ENCODE peak calls at places on chromosomes 16 and 17, in five cellular contexts. One of them, this sample, is unnamed.

GRCh38 chr17:80363518-80364090 is 51.4 kb upstream of the ENDOV start:
- DNase-seq in AG04450: no peak
- DNase-seq in thyroid gland: no peak
- DNase-seq in fibroblast of lung: no peak
- DNase-seq in GM23248: no peak
- DNase-seq in this sample: no peak

GRCh38 chr16:54927125-54928015 is 3.3 kb upstream of the IRX5 start:
- DNase-seq in thyroid gland: no peak
- DNase-seq in AG04450: no peak
- DNase-seq in fibroblast of lung: no peak
- DNase-seq in GM23248: no peak
- DNase-seq in this sample: peak

GRCh38 chr17:15914400-15915165 is 30.3 kb upstream of the ADORA2B start:
- DNase-seq in GM23248: peak
- DNase-seq in fibroblast of lung: peak
- DNase-seq in thyroid gland: no peak
- DNase-seq in AG04450: no peak
- DNase-seq in this sample: peak

GRCh38 chr16:13110124-13110796 is 208.9 kb downstream of the SHISA9 start:
- DNase-seq in thyroid gland: peak
- DNase-seq in GM23248: no peak
- DNase-seq in AG04450: no peak
- DNase-seq in fibroblast of lung: no peak
- DNase-seq in this sample: peak

GRCh38 chr17:79810138-79811027 is 13.5 kb upstream of the CBX8 start:
- DNase-seq in AG04450: no peak
- DNase-seq in thyroid gland: peak
- DNase-seq in GM23248: peak
- DNase-seq in fibroblast of lung: peak
- DNase-seq in this sample: peak

GRCh38 chr16:84532299-84532724 is 27.9 kb upstream of the MEAK7 start:
- DNase-seq in fibroblast of lung: peak
- DNase-seq in AG04450: peak
- DNase-seq in GM23248: peak
- DNase-seq in thyroid gland: peak
- DNase-seq in this sample: peak

GRCh38 chr16:88804552-88805339 is 1.2 kb downstream of the CDT1 start:
- DNase-seq in AG04450: no peak
- DNase-seq in GM23248: peak
- DNase-seq in fibroblast of lung: no peak
- DNase-seq in thyroid gland: peak
- DNase-seq in this sample: no peak

GRCh38 chr17:9676084-9676483 is 30.8 kb downstream of the USP43 start:
- DNase-seq in AG04450: no peak
- DNase-seq in GM23248: peak
- DNase-seq in thyroid gland: no peak
- DNase-seq in fibroblast of lung: no peak
- DNase-seq in this sample: no peak

GRCh38 chr16:88749358-88749757 is 35.7 kb downstream of the PIEZO1 start:
- DNase-seq in AG04450: no peak
- DNase-seq in GM23248: no peak
- DNase-seq in thyroid gland: no peak
- DNase-seq in fibroblast of lung: no peak
- DNase-seq in this sample: no peak

GRCh38 chr17:10683853-10684252 is 13.5 kb downstream of the SCO1 start:
- DNase-seq in GM23248: peak
- DNase-seq in AG04450: no peak
- DNase-seq in fibroblast of lung: peak
- DNase-seq in thyroid gland: no peak
- DNase-seq in this sample: no peak

GRCh38 chr17:76969598-76970172 is 101.5 kb downstream of the MGAT5B start:
- DNase-seq in fibroblast of lung: no peak
- DNase-seq in thyroid gland: no peak
- DNase-seq in AG04450: no peak
- DNase-seq in GM23248: peak
- DNase-seq in this sample: no peak

GRCh38 chr17:77618173-77618572 is 340.3 kb upstream of the TNRC6C start:
- DNase-seq in thyroid gland: no peak
- DNase-seq in AG04450: no peak
- DNase-seq in fibroblast of lung: no peak
- DNase-seq in GM23248: no peak
- DNase-seq in this sample: no peak

GRCh38 chr17:1200440-1200839 is 20.7 kb upstream of the ABR start:
- DNase-seq in fibroblast of lung: no peak
- DNase-seq in GM23248: no peak
- DNase-seq in thyroid gland: no peak
- DNase-seq in AG04450: no peak
- DNase-seq in this sample: no peak

GRCh38 chr16:20181386-20181785 is 107.7 kb upstream of the GPR139 start:
- DNase-seq in fibroblast of lung: no peak
- DNase-seq in thyroid gland: no peak
- DNase-seq in GM23248: no peak
- DNase-seq in AG04450: no peak
- DNase-seq in this sample: no peak

GRCh38 chr16:29951966-29952365 is 9.9 kb upstream of the TMEM219 start:
- DNase-seq in GM23248: no peak
- DNase-seq in fibroblast of lung: no peak
- DNase-seq in AG04450: no peak
- DNase-seq in thyroid gland: no peak
- DNase-seq in this sample: no peak

GRCh38 chr16:54031107-54031760 is 255.4 kb downstream of the IRX3 start:
- DNase-seq in fibroblast of lung: no peak
- DNase-seq in AG04450: no peak
- DNase-seq in GM23248: peak
- DNase-seq in thyroid gland: no peak
- DNase-seq in this sample: no peak

GRCh38 chr16:84976644-84977400 is 34.5 kb downstream of the ZDHHC7 start:
- DNase-seq in GM23248: no peak
- DNase-seq in thyroid gland: no peak
- DNase-seq in AG04450: no peak
- DNase-seq in fibroblast of lung: no peak
- DNase-seq in this sample: peak

GRCh38 chr17:63639125-63639524 is 16.9 kb downstream of the MAP3K3 start:
- DNase-seq in AG04450: no peak
- DNase-seq in thyroid gland: no peak
- DNase-seq in fibroblast of lung: no peak
- DNase-seq in GM23248: no peak
- DNase-seq in this sample: no peak

DNA sequence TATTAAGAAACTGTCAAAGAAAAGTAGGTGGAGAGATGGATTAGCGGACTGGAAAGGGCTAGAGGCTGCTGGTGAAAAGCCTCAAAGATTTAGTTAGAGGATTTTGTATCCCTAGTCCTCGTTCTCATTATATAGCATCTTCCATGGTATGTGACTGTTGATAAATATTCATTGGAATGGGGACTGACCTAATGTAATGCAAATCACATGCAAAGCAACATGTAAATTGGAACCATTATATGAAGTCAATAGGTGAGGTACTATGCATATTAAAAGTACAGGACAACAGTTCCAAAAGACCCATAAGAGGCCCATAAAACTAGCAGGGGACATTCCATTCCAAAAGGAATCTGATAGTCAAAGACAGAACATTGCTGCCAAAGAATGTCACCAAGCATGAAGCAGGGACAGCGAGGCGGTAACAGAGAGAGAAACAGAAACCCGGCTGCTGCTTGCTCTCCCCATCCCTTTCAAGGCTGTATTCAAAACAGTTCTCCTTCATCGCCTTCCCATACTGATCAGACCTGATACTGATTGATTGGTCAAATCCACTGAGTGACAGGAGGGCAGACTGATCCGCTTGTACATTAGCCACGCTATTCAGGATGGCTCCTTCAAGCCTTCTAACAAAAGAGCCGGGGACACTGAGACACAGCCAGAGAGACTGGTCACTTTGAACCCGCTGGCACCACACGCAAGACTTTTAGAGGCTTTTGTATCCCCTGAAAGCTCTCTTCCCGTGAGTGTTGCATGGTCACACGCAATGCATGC is 44.6 kb downstream of the SOX9 start:
- DNase-seq in fibroblast of lung: no peak
- DNase-seq in thyroid gland: peak
- DNase-seq in AG04450: no peak
- DNase-seq in GM23248: no peak
- DNase-seq in this sample: no peak
- H3K27ac ChIP-seq in fibroblast of lung: no peak
- H3K27ac ChIP-seq in thyroid gland: no peak
- H3K27ac ChIP-seq in AG04450: no peak
- H3K27ac ChIP-seq in GM23248: no peak
- H3K27ac ChIP-seq in this sample: no peak

GRCh38 chr16:31009894-31010293 is 544 bp downstream of the STX1B start:
- DNase-seq in thyroid gland: no peak
- DNase-seq in fibroblast of lung: no peak
- DNase-seq in AG04450: no peak
- DNase-seq in GM23248: peak
- DNase-seq in this sample: no peak

GRCh38 chr16:31008154-31008950 is 2.1 kb downstream of the STX1B start:
- DNase-seq in fibroblast of lung: peak
- DNase-seq in thyroid gland: no peak
- DNase-seq in AG04450: peak
- DNase-seq in GM23248: peak
- DNase-seq in this sample: no peak

GRCh38 chr16:31009120-31009519 is 1.3 kb downstream of the STX1B start:
- DNase-seq in thyroid gland: no peak
- DNase-seq in GM23248: no peak
- DNase-seq in fibroblast of lung: no peak
- DNase-seq in AG04450: no peak
- DNase-seq in this sample: no peak

GRCh38 chr16:31010539-31010938 is at the start of gene STX1B:
- DNase-seq in GM23248: peak
- DNase-seq in thyroid gland: no peak
- DNase-seq in AG04450: no peak
- DNase-seq in fibroblast of lung: peak
- DNase-seq in this sample: no peak

DNA sequence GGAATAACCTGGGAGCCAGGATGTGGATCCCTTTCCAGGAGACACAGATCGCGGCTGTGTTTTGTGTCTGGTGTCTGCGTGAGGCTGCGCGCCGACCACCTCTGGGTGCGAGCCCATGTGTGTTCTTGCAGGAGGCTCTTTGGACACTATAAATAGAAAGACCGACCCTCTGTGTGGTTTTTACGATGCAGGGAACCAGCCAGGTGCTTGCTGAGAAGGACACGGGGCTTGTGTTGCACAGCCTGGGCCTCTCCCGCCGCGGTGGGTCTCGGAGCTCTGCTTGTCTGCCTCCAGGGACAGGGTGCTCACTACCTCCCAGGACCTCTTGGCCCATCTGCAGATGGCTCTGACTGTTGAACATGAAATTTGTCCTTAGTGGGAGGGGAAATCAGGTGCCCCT is 505 bp upstream of the STX1B start:
- DNase-seq in GM23248: peak
- DNase-seq in thyroid gland: no peak
- DNase-seq in AG04450: no peak
- DNase-seq in fibroblast of lung: no peak
- DNase-seq in this sample: no peak
- H3K4me3 ChIP-seq in GM23248: peak
- H3K4me3 ChIP-seq in thyroid gland: no peak
- H3K4me3 ChIP-seq in AG04450: peak
- H3K4me3 ChIP-seq in fibroblast of lung: peak
- H3K4me3 ChIP-seq in this sample: no peak

GRCh38 chr17:73288534-73289302 is 23.1 kb downstream of the CDC42EP4 start:
- DNase-seq in GM23248: no peak
- DNase-seq in thyroid gland: peak
- DNase-seq in AG04450: no peak
- DNase-seq in fibroblast of lung: no peak
- DNase-seq in this sample: no peak

GRCh38 chr17:73292031-73292531 is 19.7 kb downstream of the CDC42EP4 start:
- DNase-seq in fibroblast of lung: peak
- DNase-seq in thyroid gland: peak
- DNase-seq in AG04450: no peak
- DNase-seq in GM23248: peak
- DNase-seq in this sample: peak

GRCh38 chr17:73291260-73291801 is 20.5 kb downstream of the CDC42EP4 start:
- DNase-seq in GM23248: peak
- DNase-seq in AG04450: no peak
- DNase-seq in thyroid gland: peak
- DNase-seq in fibroblast of lung: peak
- DNase-seq in this sample: peak

GRCh38 chr17:73290399-73291259 is 21.2 kb downstream of the CDC42EP4 start:
- DNase-seq in GM23248: no peak
- DNase-seq in thyroid gland: no peak
- DNase-seq in fibroblast of lung: no peak
- DNase-seq in AG04450: no peak
- DNase-seq in this sample: no peak

GRCh38 chr17:73289549-73290254 is 22.1 kb downstream of the CDC42EP4 start:
- DNase-seq in thyroid gland: no peak
- DNase-seq in fibroblast of lung: no peak
- DNase-seq in AG04450: no peak
- DNase-seq in GM23248: no peak
- DNase-seq in this sample: no peak
- H3K27ac ChIP-seq in thyroid gland: peak
- H3K27ac ChIP-seq in fibroblast of lung: peak
- H3K27ac ChIP-seq in AG04450: no peak
- H3K27ac ChIP-seq in GM23248: no peak
- H3K27ac ChIP-seq in this sample: no peak

GRCh38 chr16:4679854-4680636 is 13.3 kb upstream of the NUDT16L1 start:
- DNase-seq in fibroblast of lung: peak
- DNase-seq in GM23248: peak
- DNase-seq in thyroid gland: peak
- DNase-seq in AG04450: peak
- DNase-seq in this sample: no peak

GRCh38 chr16:4678596-4678995 is 14.8 kb upstream of the NUDT16L1 start:
- DNase-seq in fibroblast of lung: no peak
- DNase-seq in AG04450: no peak
- DNase-seq in GM23248: no peak
- DNase-seq in thyroid gland: peak
- DNase-seq in this sample: no peak

GRCh38 chr16:4680673-4681470 is 12.5 kb upstream of the NUDT16L1 start:
- DNase-seq in AG04450: no peak
- DNase-seq in fibroblast of lung: no peak
- DNase-seq in GM23248: no peak
- DNase-seq in thyroid gland: no peak
- DNase-seq in this sample: no peak

GRCh38 chr16:4677994-4678393 is 15.4 kb upstream of the NUDT16L1 start:
- DNase-seq in GM23248: no peak
- DNase-seq in thyroid gland: no peak
- DNase-seq in AG04450: no peak
- DNase-seq in fibroblast of lung: no peak
- DNase-seq in this sample: no peak

DNA sequence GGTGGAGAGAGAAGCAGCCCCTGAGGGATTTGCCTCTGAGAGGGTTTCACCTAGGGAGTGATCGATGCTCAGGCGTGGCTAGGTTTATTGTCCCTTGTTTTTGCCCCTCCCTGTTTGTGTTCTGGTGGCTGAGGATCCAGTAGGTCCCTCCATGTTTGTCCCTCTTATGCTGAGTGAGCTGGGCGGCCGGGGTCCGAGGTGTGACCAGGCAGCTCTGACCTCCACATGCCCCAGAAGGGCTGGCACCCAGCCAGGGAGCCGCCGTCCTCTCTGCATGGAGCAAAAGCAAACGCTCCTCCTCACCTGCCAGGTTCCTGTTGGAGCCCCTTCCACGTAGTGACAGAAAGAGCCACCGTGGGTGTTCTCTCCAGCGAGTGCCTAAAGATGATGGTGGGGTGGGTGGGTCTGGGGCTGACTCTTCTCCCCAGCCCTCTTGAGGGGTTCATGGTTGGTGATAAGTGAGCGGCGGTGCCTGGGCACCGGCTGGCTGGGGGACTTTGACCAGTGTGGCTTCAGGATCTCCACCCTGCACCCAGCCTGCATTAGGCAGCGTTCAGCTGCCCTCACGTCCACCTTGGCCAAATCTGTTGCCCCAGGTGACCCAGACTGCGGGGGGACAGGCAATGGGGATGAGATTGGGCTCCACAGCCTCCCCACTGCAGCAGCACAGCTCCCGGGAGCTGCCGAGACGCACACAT is 14.1 kb upstream of the NUDT16L1 start:
- DNase-seq in GM23248: no peak
- DNase-seq in thyroid gland: peak
- DNase-seq in AG04450: no peak
- DNase-seq in fibroblast of lung: no peak
- DNase-seq in this sample: no peak
- H3K4me3 ChIP-seq in GM23248: no peak
- H3K4me3 ChIP-seq in thyroid gland: no peak
- H3K4me3 ChIP-seq in AG04450: no peak
- H3K4me3 ChIP-seq in fibroblast of lung: no peak
- H3K4me3 ChIP-seq in this sample: no peak

This sample was measured in SJSA1.